ENCODE peak calls at places on chromosomes 5 and 9, in six cellular contexts. One of them, this sample, is unnamed.
A peak's percentile ranks its signal among the peaks of the same experiment; 100 is the strongest.

GRCh38 chr5:35436441-35437057 is 181.1 kb upstream of the SPEF2 start:
- DNase-seq in astrocyte: no peak
- DNase-seq in fibroblast of mammary gland: peak; percentile 48
- DNase-seq in coronary artery: no peak
- DNase-seq in foreskin fibroblast: peak; percentile 28
- DNase-seq in heart left ventricle: no peak
- DNase-seq in this sample: peak; percentile 48

GRCh38 chr5:171847026-171847425 is 61.4 kb downstream of the SMIM23 start:
- DNase-seq in astrocyte: no peak
- DNase-seq in fibroblast of mammary gland: no peak
- DNase-seq in coronary artery: no peak
- DNase-seq in foreskin fibroblast: no peak
- DNase-seq in heart left ventricle: no peak
- DNase-seq in this sample: no peak

GRCh38 chr9:32698706-32699277 is 63.3 kb upstream of the TAF1L start:
- DNase-seq in astrocyte: peak; percentile 32
- DNase-seq in fibroblast of mammary gland: no peak
- DNase-seq in coronary artery: no peak
- DNase-seq in foreskin fibroblast: no peak
- DNase-seq in heart left ventricle: no peak
- DNase-seq in this sample: no peak

GRCh38 chr5:126497506-126497905 is 74.3 kb downstream of the GRAMD2B start:
- DNase-seq in astrocyte: no peak
- DNase-seq in fibroblast of mammary gland: no peak
- DNase-seq in coronary artery: no peak
- DNase-seq in foreskin fibroblast: no peak
- DNase-seq in heart left ventricle: no peak
- DNase-seq in this sample: no peak

GRCh38 chr9:70260606-70261005 is 1.8 kb downstream of the SMC5 start:
- DNase-seq in astrocyte: no peak
- DNase-seq in fibroblast of mammary gland: no peak
- DNase-seq in coronary artery: no peak
- DNase-seq in foreskin fibroblast: no peak
- DNase-seq in heart left ventricle: no peak
- DNase-seq in this sample: no peak

GRCh38 chr5:29099585-29099984 is 2061.2 kb upstream of the CDH9 start:
- DNase-seq in astrocyte: no peak
- DNase-seq in fibroblast of mammary gland: no peak
- DNase-seq in coronary artery: no peak
- DNase-seq in foreskin fibroblast: no peak
- DNase-seq in heart left ventricle: no peak
- DNase-seq in this sample: no peak

GRCh38 chr5:1152771-1153282 is 41.0 kb upstream of the SLC12A7 start:
- DNase-seq in astrocyte: no peak
- DNase-seq in fibroblast of mammary gland: no peak
- DNase-seq in coronary artery: no peak
- DNase-seq in foreskin fibroblast: peak; percentile 57
- DNase-seq in heart left ventricle: no peak
- DNase-seq in this sample: peak; percentile 39

GRCh38 chr9:134251296-134251695 is 75.0 kb upstream of the RXRA start:
- DNase-seq in astrocyte: no peak
- DNase-seq in fibroblast of mammary gland: no peak
- DNase-seq in coronary artery: no peak
- DNase-seq in foreskin fibroblast: no peak
- DNase-seq in heart left ventricle: no peak
- DNase-seq in this sample: no peak

GRCh38 chr9:19173598-19174125 is 46.4 kb upstream of the PLIN2 start:
- DNase-seq in astrocyte: no peak
- DNase-seq in fibroblast of mammary gland: no peak
- DNase-seq in coronary artery: no peak
- DNase-seq in foreskin fibroblast: peak; percentile 42
- DNase-seq in heart left ventricle: no peak
- DNase-seq in this sample: no peak

GRCh38 chr9:128689293-128689770 is 310 bp downstream of the SET start:
- DNase-seq in astrocyte: no peak
- DNase-seq in fibroblast of mammary gland: no peak
- DNase-seq in coronary artery: no peak
- DNase-seq in foreskin fibroblast: no peak
- DNase-seq in heart left ventricle: peak; percentile 70
- DNase-seq in this sample: no peak

GRCh38 chr5:10649518-10650410 is 85.9 kb downstream of the ANKRD33B start:
- DNase-seq in astrocyte: no peak
- DNase-seq in fibroblast of mammary gland: no peak
- DNase-seq in coronary artery: no peak
- DNase-seq in foreskin fibroblast: no peak
- DNase-seq in heart left ventricle: no peak
- DNase-seq in this sample: no peak

GRCh38 chr5:10653033-10653432 is 89.2 kb downstream of the ANKRD33B start:
- DNase-seq in astrocyte: no peak
- DNase-seq in fibroblast of mammary gland: peak; percentile 47
- DNase-seq in coronary artery: no peak
- DNase-seq in foreskin fibroblast: no peak
- DNase-seq in heart left ventricle: peak; percentile 50
- DNase-seq in this sample: peak; percentile 21

GRCh38 chr5:10652606-10653005 is 88.7 kb downstream of the ANKRD33B start:
- DNase-seq in astrocyte: no peak
- DNase-seq in fibroblast of mammary gland: no peak
- DNase-seq in coronary artery: no peak
- DNase-seq in foreskin fibroblast: no peak
- DNase-seq in heart left ventricle: no peak
- DNase-seq in this sample: no peak

GRCh38 chr5:10653751-10654400 is 90.0 kb downstream of the ANKRD33B start:
- DNase-seq in astrocyte: no peak
- DNase-seq in fibroblast of mammary gland: no peak
- DNase-seq in coronary artery: no peak
- DNase-seq in foreskin fibroblast: no peak
- DNase-seq in heart left ventricle: no peak
- DNase-seq in this sample: no peak

GRCh38 chr5:10652151-10652550 is 88.3 kb downstream of the ANKRD33B start:
- DNase-seq in astrocyte: no peak
- DNase-seq in fibroblast of mammary gland: peak; percentile 64
- DNase-seq in coronary artery: no peak
- DNase-seq in foreskin fibroblast: no peak
- DNase-seq in heart left ventricle: no peak
- DNase-seq in this sample: no peak
- TF ChIP-seq CTCF in astrocyte: no peak
- TF ChIP-seq CTCF in fibroblast of mammary gland: no peak
- TF ChIP-seq CTCF in coronary artery: no peak
- TF ChIP-seq CTCF in foreskin fibroblast: no peak
- TF ChIP-seq CTCF in heart left ventricle: no peak
- TF ChIP-seq CTCF in this sample: no peak

GRCh38 chr9:114370251-114370984 is 17.4 kb downstream of the AKNA start:
- DNase-seq in astrocyte: no peak
- DNase-seq in fibroblast of mammary gland: no peak
- DNase-seq in coronary artery: no peak
- DNase-seq in foreskin fibroblast: no peak
- DNase-seq in heart left ventricle: no peak
- DNase-seq in this sample: no peak

GRCh38 chr9:114366334-114367128 is 21.3 kb downstream of the AKNA start:
- DNase-seq in astrocyte: peak; percentile 91
- DNase-seq in fibroblast of mammary gland: peak; percentile 88
- DNase-seq in coronary artery: no peak
- DNase-seq in foreskin fibroblast: peak; percentile 82
- DNase-seq in heart left ventricle: no peak
- DNase-seq in this sample: peak; percentile 95

GRCh38 chr9:114369567-114370240 is 18.1 kb downstream of the AKNA start:
- DNase-seq in astrocyte: no peak
- DNase-seq in fibroblast of mammary gland: no peak
- DNase-seq in coronary artery: no peak
- DNase-seq in foreskin fibroblast: no peak
- DNase-seq in heart left ventricle: no peak
- DNase-seq in this sample: no peak

GRCh38 chr9:114367406-114367805 is 20.4 kb downstream of the AKNA start:
- DNase-seq in astrocyte: no peak
- DNase-seq in fibroblast of mammary gland: no peak
- DNase-seq in coronary artery: no peak
- DNase-seq in foreskin fibroblast: no peak
- DNase-seq in heart left ventricle: no peak
- DNase-seq in this sample: no peak

DNA sequence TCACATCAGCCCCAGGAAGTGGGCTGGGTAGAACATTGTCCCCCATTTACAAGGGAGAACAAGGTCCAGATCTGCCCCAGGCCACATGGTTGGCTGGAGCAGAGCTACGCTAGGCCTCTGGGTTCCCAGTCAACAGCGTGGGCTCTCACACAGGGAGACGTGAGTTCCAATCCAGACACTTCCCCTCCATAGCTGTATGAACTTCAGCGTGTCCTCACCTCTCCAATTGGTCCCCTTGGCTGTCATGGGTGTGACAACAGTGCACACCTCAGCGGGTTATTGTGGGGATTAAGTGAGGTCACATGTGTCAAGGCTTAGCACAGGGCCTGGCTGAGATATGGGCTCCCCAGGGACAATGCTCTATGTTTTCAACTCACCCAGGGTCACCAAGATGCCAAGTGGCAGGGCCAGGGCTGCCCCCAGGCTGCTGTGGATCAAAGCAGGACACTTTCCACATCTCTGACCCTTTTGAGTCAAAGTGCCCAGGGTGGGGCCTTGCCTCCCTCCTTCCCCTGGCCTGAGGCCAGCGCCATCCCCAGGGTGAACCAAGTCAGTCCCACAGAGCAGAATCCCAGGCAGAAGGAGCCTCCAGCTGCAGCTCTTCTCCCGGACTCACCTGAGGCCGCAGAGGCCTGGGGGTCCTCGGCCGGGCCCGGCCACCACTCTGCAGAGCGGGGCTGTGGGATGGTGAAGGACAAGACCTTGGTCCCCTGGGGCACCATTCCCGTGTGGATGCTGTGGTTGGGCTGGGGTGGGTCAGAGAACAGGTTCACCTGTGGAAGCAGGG is 19.8 kb downstream of the AKNA start:
- DNase-seq in astrocyte: no peak
- DNase-seq in fibroblast of mammary gland: no peak
- DNase-seq in coronary artery: no peak
- DNase-seq in foreskin fibroblast: no peak
- DNase-seq in heart left ventricle: no peak
- DNase-seq in this sample: no peak
- H3K4me3 ChIP-seq in astrocyte: no peak overlapping the region
- H3K4me3 ChIP-seq in fibroblast of mammary gland: no peak overlapping the region
- H3K4me3 ChIP-seq in coronary artery: no peak overlapping the region
- H3K4me3 ChIP-seq in foreskin fibroblast: no peak overlapping the region
- H3K4me3 ChIP-seq in heart left ventricle: no peak overlapping the region
- H3K4me3 ChIP-seq in this sample: no peak overlapping the region

GRCh38 chr5:138464388-138465287 is 641 bp upstream of the EGR1 start:
- DNase-seq in astrocyte: peak; percentile 94
- DNase-seq in fibroblast of mammary gland: peak; percentile 98
- DNase-seq in coronary artery: peak; percentile 99
- DNase-seq in foreskin fibroblast: peak; percentile 100
- DNase-seq in heart left ventricle: peak; percentile 97
- DNase-seq in this sample: peak; percentile 99
- TF ChIP-seq CTCF in astrocyte: no peak
- TF ChIP-seq CTCF in fibroblast of mammary gland: no peak
- TF ChIP-seq CTCF in coronary artery: peak; percentile 40
- TF ChIP-seq CTCF in foreskin fibroblast: no peak
- TF ChIP-seq CTCF in heart left ventricle: peak; percentile 28
- TF ChIP-seq CTCF in this sample: no peak

GRCh38 chr9:90803860-90804593 is 2.4 kb downstream of the SYK start:
- DNase-seq in astrocyte: no peak
- DNase-seq in fibroblast of mammary gland: no peak
- DNase-seq in coronary artery: no peak
- DNase-seq in foreskin fibroblast: no peak
- DNase-seq in heart left ventricle: no peak
- DNase-seq in this sample: no peak
- H3K4me3 ChIP-seq in astrocyte: no peak overlapping the region
- H3K4me3 ChIP-seq in fibroblast of mammary gland: no peak overlapping the region
- H3K4me3 ChIP-seq in coronary artery: no peak overlapping the region
- H3K4me3 ChIP-seq in foreskin fibroblast: no peak overlapping the region
- H3K4me3 ChIP-seq in heart left ventricle: peak overlapping the region; percentile 1
- H3K4me3 ChIP-seq in this sample: no peak overlapping the region